ENCODE peak calls at places on chromosome 16, in four cellular contexts. Z, N, D and J are unnamed samples.

GRCh38 chr16:31001507-31002251 is 8.8 kb downstream of the STX1B start:
- DNase-seq in Z (no peak), N (no peak), D (no peak), J (no peak)

GRCh38 chr16:59179446-59180082 is 445.4 kb upstream of the GOT2 start:
- DNase-seq in N (no peak), Z (no peak), D (no peak), J (no peak)

GRCh38 chr16:87465306-87465705 is 27.5 kb downstream of the ZCCHC14 start:
- DNase-seq in Z (no peak), N (no peak), D (no peak), J (peak)

GRCh38 chr16:66064811-66065530 is 301.5 kb upstream of the CDH5 start:
- DNase-seq in N (no peak), Z (no peak), D (no peak), J (no peak)

GRCh38 chr16:3012246-3012645 is 477 bp upstream of the CLDN9 start:
- DNase-seq in Z (no peak), N (no peak), D (no peak), J (no peak)

GRCh38 chr16:50208460-50208931 is 55.4 kb downstream of the TENT4B start:
- DNase-seq in N (no peak), Z (no peak), D (no peak), J (no peak)

GRCh38 chr16:719815-720506 is 985 bp upstream of the ANTKMT start:
- DNase-seq in Z (no peak), D (no peak), N (no peak), J (no peak)

GRCh38 chr16:46907061-46907774 is 23.1 kb downstream of the GPT2 start:
- DNase-seq in D (no peak), N (no peak), Z (no peak), J (no peak)

GRCh38 chr16:88500255-88500661 is 47.2 kb downstream of the ZFPM1 start:
- DNase-seq in N (no peak), D (no peak), Z (no peak), J (no peak)

GRCh38 chr16:31202402-31203385 is at the start of gene PYCARD:
- DNase-seq in Z (no peak), D (no peak), N (no peak), J (peak)

GRCh38 chr16:57906385-57907316 is 64.3 kb downstream of the CNGB1 start:
- DNase-seq in N (peak), Z (peak), D (no peak), J (no peak)

GRCh38 chr16:29021471-29021870 is 36.6 kb downstream of the LAT start:
- DNase-seq in D (no peak), Z (no peak), N (no peak), J (no peak)

GRCh38 chr16:49495151-49495566 is 121.6 kb downstream of the C16orf78 start:
- DNase-seq in N (no peak), D (no peak), Z (no peak), J (peak)

GRCh38 chr16:2151188-2152091 is 3.0 kb downstream of the RAB26 start:
- DNase-seq in D (no peak), N (no peak), Z (no peak), J (no peak)

GRCh38 chr16:4891886-4892216 is 44.6 kb downstream of the UBN1 start:
- DNase-seq in Z (no peak), D (no peak), N (no peak), J (no peak)

GRCh38 chr16:78242231-78242630 is 142.8 kb downstream of the WWOX start:
- DNase-seq in D (no peak), N (no peak), Z (no peak), J (no peak)

GRCh38 chr16:21033264-21033663 is 117.4 kb downstream of the DNAH3 start:
- DNase-seq in Z (no peak), D (no peak), N (no peak), J (no peak)

GRCh38 chr16:73771196-73771595 is 525.4 kb upstream of the PSMD7 start:
- DNase-seq in N (no peak), D (no peak), Z (no peak), J (no peak)

GRCh38 chr16:1613728-1614225 is 1.6 kb downstream of the CRAMP1 start:
- DNase-seq in Z (no peak), D (no peak), N (peak), J (no peak)

GRCh38 chr16:85885537-85885936 is 13.4 kb upstream of the IRF8 start:
- DNase-seq in N (no peak), D (no peak), Z (no peak), J (no peak)